ENCODE peak calls at places on chromosomes 16 and 17, in six cellular contexts. M is WTC11, J is HL-60, W is lower leg skin, U is cardiac muscle cell, S is brain pericyte. F is an unnamed sample.

GRCh38 chr17:4631431-4631830 is 10.0 kb downstream of the ALOX15 start:
- DNase-seq in M (no peak), J (no peak), W (no peak), U (no peak), S (no peak), F (no peak)

GRCh38 chr16:15671530-15672117 is 21.6 kb downstream of the NDE1 start:
- DNase-seq in M (no peak), J (no peak), W (no peak), U (no peak), S (no peak), F (no peak)

GRCh38 chr17:35906559-35907265 is 23.9 kb downstream of the RDM1 start:
- DNase-seq in M (no peak), J (no peak), W (no peak), U (no peak), S (no peak), F (no peak)

GRCh38 chr16:31108035-31108793 is at the start of gene BCKDK:
- DNase-seq in M (peak; percentile 77), J (peak; percentile 73), W (no peak), U (peak; percentile 74), S (no peak), F (peak; percentile 94)

GRCh38 chr16:7482028-7482427 is 149.4 kb downstream of the RBFOX1 start:
- DNase-seq in M (no peak), J (no peak), W (no peak), U (no peak), S (no peak), F (no peak)

GRCh38 chr17:76271669-76272540 is 6.8 kb downstream of the UBALD2 start:
- DNase-seq in M (peak; percentile 45), J (no peak), W (no peak), U (no peak), S (no peak), F (peak; percentile 73)

GRCh38 chr17:14019186-14019956 is 49.9 kb upstream of the COX10 start:
- DNase-seq in M (no peak), J (no peak), W (no peak), U (no peak), S (no peak), F (no peak)

GRCh38 chr17:74975943-74976342 is 3.4 kb upstream of the HID1 start:
- DNase-seq in M (no peak), J (no peak), W (no peak), U (no peak), S (no peak), F (no peak)

GRCh38 chr16:86296263-86296662 is 214.1 kb upstream of the FOXF1 start:
- DNase-seq in M (no peak), J (no peak), W (no peak), U (no peak), S (no peak), F (no peak)

GRCh38 chr16:86529160-86529559 is 18.8 kb downstream of the FOXF1 start:
- DNase-seq in M (no peak), J (no peak), W (no peak), U (no peak), S (no peak), F (no peak)

F was measured in Karpas-422.